ENCODE peak calls at places on chromosomes 11 and 22, in eight cellular contexts. One of them, this sample, is unnamed.
A peak's percentile ranks its signal among the peaks of the same experiment; 100 is the strongest.

GRCh38 chr11:13189561-13190435 is 87.8 kb upstream of the BMAL1 start:
- DNase-seq in HFF-Myc: no peak
- DNase-seq in kidney epithelial cell: no peak
- DNase-seq in CD8-positive, alpha-beta T cell: no peak
- DNase-seq in GM10248: no peak
- DNase-seq in fibroblast of lung: peak; percentile 76
- DNase-seq in astrocyte of the spinal cord: peak; percentile 48
- DNase-seq in uterus: no peak
- DNase-seq in this sample: no peak

GRCh38 chr11:118910309-118911112 is 15.2 kb downstream of the BCL9L start:
- DNase-seq in HFF-Myc: no peak
- DNase-seq in CD8-positive, alpha-beta T cell: peak; percentile 71
- DNase-seq in GM10248: no peak
- DNase-seq in uterus: peak; percentile 79
- DNase-seq in kidney epithelial cell: no peak
- DNase-seq in astrocyte of the spinal cord: peak; percentile 86
- DNase-seq in fibroblast of lung: peak; percentile 95
- DNase-seq in this sample: no peak

GRCh38 chr11:67983916-67984315 is 20.0 kb downstream of the UNC93B1 start:
- DNase-seq in uterus: no peak
- DNase-seq in HFF-Myc: no peak
- DNase-seq in kidney epithelial cell: no peak
- DNase-seq in astrocyte of the spinal cord: no peak
- DNase-seq in GM10248: no peak
- DNase-seq in fibroblast of lung: no peak
- DNase-seq in CD8-positive, alpha-beta T cell: no peak
- DNase-seq in this sample: no peak

GRCh38 chr11:10456519-10456918 is 1.5 kb downstream of the AMPD3 start:
- DNase-seq in kidney epithelial cell: no peak
- DNase-seq in GM10248: no peak
- DNase-seq in astrocyte of the spinal cord: no peak
- DNase-seq in fibroblast of lung: no peak
- DNase-seq in uterus: no peak
- DNase-seq in CD8-positive, alpha-beta T cell: peak; percentile 52
- DNase-seq in HFF-Myc: no peak
- DNase-seq in this sample: peak; percentile 29

GRCh38 chr11:45179686-45180085 is 33.2 kb downstream of the PRDM11 start:
- DNase-seq in astrocyte of the spinal cord: no peak
- DNase-seq in fibroblast of lung: no peak
- DNase-seq in HFF-Myc: no peak
- DNase-seq in kidney epithelial cell: no peak
- DNase-seq in uterus: no peak
- DNase-seq in CD8-positive, alpha-beta T cell: no peak
- DNase-seq in GM10248: no peak
- DNase-seq in this sample: no peak

GRCh38 chr11:84420261-84420660 is 1134.1 kb upstream of the CCDC90B start:
- DNase-seq in astrocyte of the spinal cord: no peak
- DNase-seq in CD8-positive, alpha-beta T cell: no peak
- DNase-seq in kidney epithelial cell: no peak
- DNase-seq in GM10248: no peak
- DNase-seq in HFF-Myc: no peak
- DNase-seq in uterus: no peak
- DNase-seq in fibroblast of lung: peak; percentile 56
- DNase-seq in this sample: no peak

GRCh38 chr11:32839308-32839707 is 9.6 kb downstream of the PRRG4 start:
- DNase-seq in kidney epithelial cell: no peak
- DNase-seq in uterus: no peak
- DNase-seq in fibroblast of lung: no peak
- DNase-seq in HFF-Myc: no peak
- DNase-seq in GM10248: no peak
- DNase-seq in CD8-positive, alpha-beta T cell: no peak
- DNase-seq in astrocyte of the spinal cord: no peak
- DNase-seq in this sample: no peak

GRCh38 chr11:21229224-21229623 is 559.8 kb downstream of the NELL1 start:
- DNase-seq in fibroblast of lung: no peak
- DNase-seq in kidney epithelial cell: no peak
- DNase-seq in uterus: no peak
- DNase-seq in astrocyte of the spinal cord: no peak
- DNase-seq in HFF-Myc: no peak
- DNase-seq in GM10248: no peak
- DNase-seq in CD8-positive, alpha-beta T cell: no peak
- DNase-seq in this sample: no peak

GRCh38 chr11:63940786-63941185 is 2.0 kb downstream of the NAA40 start:
- DNase-seq in GM10248: no peak
- DNase-seq in HFF-Myc: no peak
- DNase-seq in uterus: no peak
- DNase-seq in kidney epithelial cell: no peak
- DNase-seq in fibroblast of lung: no peak
- DNase-seq in CD8-positive, alpha-beta T cell: no peak
- DNase-seq in astrocyte of the spinal cord: no peak
- DNase-seq in this sample: no peak

GRCh38 chr11:123407996-123408597 is 22.0 kb upstream of the GRAMD1B start:
- DNase-seq in fibroblast of lung: no peak
- DNase-seq in GM10248: no peak
- DNase-seq in kidney epithelial cell: no peak
- DNase-seq in uterus: no peak
- DNase-seq in HFF-Myc: no peak
- DNase-seq in astrocyte of the spinal cord: no peak
- DNase-seq in CD8-positive, alpha-beta T cell: no peak
- DNase-seq in this sample: no peak

GRCh38 chr11:9461760-9462134 is 935 bp downstream of the ZNF143 start:
- DNase-seq in uterus: no peak
- DNase-seq in CD8-positive, alpha-beta T cell: no peak
- DNase-seq in GM10248: no peak
- DNase-seq in fibroblast of lung: peak; percentile 49
- DNase-seq in astrocyte of the spinal cord: peak; percentile 53
- DNase-seq in kidney epithelial cell: no peak
- DNase-seq in HFF-Myc: no peak
- DNase-seq in this sample: peak; percentile 48

GRCh38 chr11:116404143-116404800 is 368.5 kb downstream of the BUD13 start:
- DNase-seq in kidney epithelial cell: no peak
- DNase-seq in astrocyte of the spinal cord: no peak
- DNase-seq in uterus: no peak
- DNase-seq in GM10248: no peak
- DNase-seq in CD8-positive, alpha-beta T cell: no peak
- DNase-seq in HFF-Myc: no peak
- DNase-seq in fibroblast of lung: no peak
- DNase-seq in this sample: no peak

GRCh38 chr11:33585564-33585963 is 115.1 kb downstream of the C11orf91 start:
- DNase-seq in fibroblast of lung: no peak
- DNase-seq in HFF-Myc: no peak
- DNase-seq in CD8-positive, alpha-beta T cell: no peak
- DNase-seq in GM10248: no peak
- DNase-seq in uterus: no peak
- DNase-seq in astrocyte of the spinal cord: no peak
- DNase-seq in kidney epithelial cell: no peak
- DNase-seq in this sample: no peak

GRCh38 chr11:114400222-114400973 is at the start of the genes C11orf71 and RBM7:
- DNase-seq in HFF-Myc: peak; percentile 95
- DNase-seq in CD8-positive, alpha-beta T cell: peak; percentile 98
- DNase-seq in fibroblast of lung: peak; percentile 99
- DNase-seq in uterus: peak; percentile 98
- DNase-seq in kidney epithelial cell: peak; percentile 95
- DNase-seq in GM10248: peak; percentile 95
- DNase-seq in astrocyte of the spinal cord: peak; percentile 99
- DNase-seq in this sample: peak; percentile 99

GRCh38 chr11:31957674-31958073 is 133.2 kb upstream of the RCN1 start:
- DNase-seq in HFF-Myc: no peak
- DNase-seq in astrocyte of the spinal cord: no peak
- DNase-seq in uterus: no peak
- DNase-seq in CD8-positive, alpha-beta T cell: no peak
- DNase-seq in GM10248: no peak
- DNase-seq in kidney epithelial cell: no peak
- DNase-seq in fibroblast of lung: no peak
- DNase-seq in this sample: no peak

GRCh38 chr22:38051900-38052862 is 5.0 kb upstream of the PICK1 start:
- DNase-seq in uterus: peak; percentile 76
- DNase-seq in HFF-Myc: peak; percentile 35
- DNase-seq in kidney epithelial cell: no peak
- DNase-seq in GM10248: peak; percentile 91
- DNase-seq in fibroblast of lung: peak; percentile 61
- DNase-seq in CD8-positive, alpha-beta T cell: peak; percentile 86
- DNase-seq in astrocyte of the spinal cord: peak; percentile 61
- DNase-seq in this sample: peak; percentile 87

GRCh38 chr11:58927393-58928081 is 11.8 kb upstream of the GLYATL1 start:
- DNase-seq in HFF-Myc: no peak
- DNase-seq in kidney epithelial cell: no peak
- DNase-seq in CD8-positive, alpha-beta T cell: no peak
- DNase-seq in astrocyte of the spinal cord: peak; percentile 78
- DNase-seq in GM10248: no peak
- DNase-seq in fibroblast of lung: peak; percentile 62
- DNase-seq in uterus: no peak
- DNase-seq in this sample: no peak

GRCh38 chr11:30310623-30311022 is 12.3 kb upstream of the ARL14EP start:
- DNase-seq in astrocyte of the spinal cord: no peak
- DNase-seq in GM10248: peak; percentile 23
- DNase-seq in uterus: no peak
- DNase-seq in fibroblast of lung: no peak
- DNase-seq in CD8-positive, alpha-beta T cell: no peak
- DNase-seq in HFF-Myc: no peak
- DNase-seq in kidney epithelial cell: no peak
- DNase-seq in this sample: peak; percentile 80

GRCh38 chr11:4134844-4135243 is 40.2 kb downstream of the RRM1 start:
- DNase-seq in HFF-Myc: no peak
- DNase-seq in kidney epithelial cell: peak; percentile 49
- DNase-seq in fibroblast of lung: peak; percentile 74
- DNase-seq in CD8-positive, alpha-beta T cell: no peak
- DNase-seq in uterus: no peak
- DNase-seq in astrocyte of the spinal cord: peak; percentile 42
- DNase-seq in GM10248: no peak
- DNase-seq in this sample: no peak

GRCh38 chr11:67027943-67028542 is 5.1 kb downstream of the SYT12 start:
- DNase-seq in uterus: no peak
- DNase-seq in astrocyte of the spinal cord: no peak
- DNase-seq in GM10248: peak; percentile 53
- DNase-seq in fibroblast of lung: no peak
- DNase-seq in kidney epithelial cell: no peak
- DNase-seq in HFF-Myc: no peak
- DNase-seq in CD8-positive, alpha-beta T cell: no peak
- DNase-seq in this sample: peak; percentile 76

DNA sequence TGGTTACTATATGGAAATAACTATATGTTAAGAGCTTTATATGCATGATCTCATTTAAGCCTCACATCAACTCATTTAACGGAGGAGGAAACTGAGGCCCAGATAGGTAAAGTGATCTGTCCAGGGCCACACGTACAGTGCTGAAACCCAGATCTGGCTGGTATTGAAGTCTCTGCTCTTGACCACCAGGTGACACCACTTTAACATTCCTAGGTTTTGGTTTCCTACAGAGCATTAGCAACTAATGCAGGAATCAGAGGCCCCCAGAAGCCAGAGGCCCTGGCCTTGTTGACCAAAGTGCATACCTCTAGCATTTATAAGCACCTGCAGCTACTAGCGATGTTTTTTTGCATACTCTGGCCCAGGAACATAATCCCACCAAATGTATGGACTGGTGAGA is 12.9 kb upstream of the LIMK2 start:
- DNase-seq in fibroblast of lung: no peak
- DNase-seq in uterus: no peak
- DNase-seq in GM10248: no peak
- DNase-seq in CD8-positive, alpha-beta T cell: no peak
- DNase-seq in HFF-Myc: no peak
- DNase-seq in astrocyte of the spinal cord: no peak
- DNase-seq in kidney epithelial cell: no peak
- DNase-seq in this sample: no peak
- TF ChIP-seq CTCF in fibroblast of lung: no peak
- TF ChIP-seq CTCF in uterus: no peak
- TF ChIP-seq CTCF in GM10248: no peak
- TF ChIP-seq CTCF in CD8-positive, alpha-beta T cell: no peak
- TF ChIP-seq CTCF in HFF-Myc: no peak
- TF ChIP-seq CTCF in astrocyte of the spinal cord: peak; percentile 10
- TF ChIP-seq CTCF in kidney epithelial cell: peak; percentile 4
- TF ChIP-seq CTCF in this sample: no peak

GRCh38 chr11:74311352-74311926 is at the start of gene P4HA3:
- DNase-seq in GM10248: peak; percentile 74
- DNase-seq in fibroblast of lung: peak; percentile 51
- DNase-seq in HFF-Myc: no peak
- DNase-seq in CD8-positive, alpha-beta T cell: peak; percentile 55
- DNase-seq in kidney epithelial cell: no peak
- DNase-seq in astrocyte of the spinal cord: peak; percentile 55
- DNase-seq in uterus: peak; percentile 49
- DNase-seq in this sample: peak; percentile 18
- TF ChIP-seq CTCF in GM10248: no peak
- TF ChIP-seq CTCF in fibroblast of lung: no peak
- TF ChIP-seq CTCF in HFF-Myc: peak; percentile 5
- TF ChIP-seq CTCF in CD8-positive, alpha-beta T cell: no peak
- TF ChIP-seq CTCF in kidney epithelial cell: no peak
- TF ChIP-seq CTCF in astrocyte of the spinal cord: peak; percentile 15
- TF ChIP-seq CTCF in uterus: peak; percentile 14
- TF ChIP-seq CTCF in this sample: no peak

DNA sequence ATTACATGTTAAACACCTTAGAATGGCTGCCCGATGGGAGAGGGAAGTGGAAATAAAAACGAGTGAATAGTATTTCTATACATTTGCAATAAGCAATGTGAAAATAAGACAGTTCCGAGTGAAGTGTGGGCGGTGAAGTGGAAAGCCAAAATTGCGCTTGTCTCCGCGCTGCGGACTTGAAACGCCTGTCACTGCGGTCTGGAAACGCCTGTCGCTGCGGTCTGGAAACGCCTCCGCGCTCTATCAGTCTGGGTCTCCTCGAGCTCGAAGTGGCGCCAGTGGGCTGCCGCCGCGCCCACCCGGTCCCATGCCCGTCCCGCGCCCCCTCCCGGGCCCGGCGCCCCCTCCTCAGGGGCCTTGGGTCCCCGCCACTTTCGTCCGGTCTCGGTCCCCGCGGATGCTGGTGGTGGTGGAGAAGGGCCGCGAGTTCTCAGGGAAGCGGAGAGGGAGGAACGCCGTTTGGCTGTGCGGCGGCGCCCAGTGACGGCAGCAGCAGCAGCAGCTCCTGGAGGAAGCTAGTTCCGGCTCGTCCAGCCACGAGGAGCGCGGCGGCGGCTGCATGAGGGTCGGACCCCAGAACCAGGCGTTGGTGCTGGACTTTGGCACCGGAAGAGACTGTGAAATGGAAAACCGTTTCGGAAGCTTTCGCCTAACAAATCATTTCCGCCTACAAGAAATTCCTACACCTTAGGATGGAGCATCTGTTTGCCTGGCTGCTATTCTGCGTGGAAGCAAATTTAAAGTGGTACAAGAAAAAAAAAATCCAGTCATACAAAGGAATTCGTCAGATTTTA is 1.8 kb downstream of the NCR3LG1 start:
- DNase-seq in kidney epithelial cell: peak; percentile 12
- DNase-seq in fibroblast of lung: peak; percentile 83
- DNase-seq in GM10248: peak; percentile 40
- DNase-seq in CD8-positive, alpha-beta T cell: peak; percentile 59
- DNase-seq in astrocyte of the spinal cord: peak; percentile 79
- DNase-seq in uterus: peak; percentile 56
- DNase-seq in HFF-Myc: no peak
- DNase-seq in this sample: peak; percentile 33
- TF ChIP-seq CTCF in kidney epithelial cell: no peak
- TF ChIP-seq CTCF in fibroblast of lung: no peak
- TF ChIP-seq CTCF in GM10248: no peak
- TF ChIP-seq CTCF in CD8-positive, alpha-beta T cell: no peak
- TF ChIP-seq CTCF in astrocyte of the spinal cord: no peak
- TF ChIP-seq CTCF in uterus: no peak
- TF ChIP-seq CTCF in HFF-Myc: no peak
- TF ChIP-seq CTCF in this sample: no peak

DNA sequence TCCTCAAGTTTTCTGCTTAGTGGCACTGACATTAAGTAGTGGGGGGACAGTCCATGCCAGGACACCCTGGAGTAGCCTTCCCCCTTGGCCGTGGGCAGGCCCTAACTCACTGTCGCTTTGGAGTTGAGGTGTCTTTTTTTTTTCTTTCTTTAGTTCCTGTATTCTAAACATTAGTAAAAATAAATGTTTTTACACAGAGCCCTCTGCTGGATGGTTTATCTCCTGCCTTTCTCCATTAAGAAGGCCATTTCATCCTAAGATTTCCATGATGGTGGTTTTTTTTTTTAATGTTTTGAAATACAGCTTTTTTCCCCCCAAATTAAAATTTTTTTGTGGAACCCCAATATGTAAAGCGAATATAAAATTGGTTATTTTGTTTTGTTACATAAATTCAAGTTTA is 1.8 kb upstream of the TIGD3 start:
- DNase-seq in uterus: no peak
- DNase-seq in kidney epithelial cell: no peak
- DNase-seq in GM10248: no peak
- DNase-seq in fibroblast of lung: no peak
- DNase-seq in astrocyte of the spinal cord: peak; percentile 29
- DNase-seq in HFF-Myc: no peak
- DNase-seq in CD8-positive, alpha-beta T cell: no peak
- DNase-seq in this sample: no peak
- TF ChIP-seq CTCF in uterus: no peak
- TF ChIP-seq CTCF in kidney epithelial cell: peak; percentile 34
- TF ChIP-seq CTCF in GM10248: peak; percentile 19
- TF ChIP-seq CTCF in fibroblast of lung: peak; percentile 47
- TF ChIP-seq CTCF in astrocyte of the spinal cord: peak; percentile 43
- TF ChIP-seq CTCF in HFF-Myc: peak; percentile 34
- TF ChIP-seq CTCF in CD8-positive, alpha-beta T cell: no peak
- TF ChIP-seq CTCF in this sample: no peak

This sample was measured in GM12865.